ENCODE peak calls at places on chromosome 4, in ten cellular contexts. T is GM12891; F is ovary; G is effector memory CD4-positive, alpha-beta T cell; K is lower leg skin; P is CD8-positive, alpha-beta memory T cell; Y is stimulated activated CD8-positive, alpha-beta memory T cell treated with anti-CD3 and anti-CD28 coated beads, Interleukin-4, amount 100 ng/mL, for 24 hours; N is K562; J is GM12865; E is HT1080. U is an unnamed sample.

GRCh38 chr4:94221930-94222329 is 14.3 kb downstream of the SMARCAD1 start:
- DNase-seq in T (no peak), F (no peak), G (no peak), K (no peak), P (no peak), Y (no peak), N (no peak), J (no peak), E (no peak), U (no peak)

GRCh38 chr4:110195561-110196205 is 2.7 kb downstream of the ELOVL6 start:
- DNase-seq in T (no peak), F (no peak), G (no peak), K (peak), P (no peak), Y (no peak), N (peak), J (peak), E (no peak), U (no peak)

GRCh38 chr4:69617083-69617694 is 22.3 kb downstream of the UGT2A2 start:
- DNase-seq in T (no peak), F (no peak), G (no peak), K (no peak), P (no peak), Y (no peak), N (peak), J (peak), E (peak), U (peak)

GRCh38 chr4:137129471-137130244 is 402.6 kb downstream of the PCDH18 start:
- DNase-seq in T (no peak), F (no peak), G (no peak), K (no peak), P (no peak), Y (no peak), N (no peak), J (no peak), E (no peak), U (no peak)

GRCh38 chr4:73703320-73703719 is 37.0 kb upstream of the CXCL8 start:
- DNase-seq in T (no peak), F (no peak), G (no peak), K (no peak), P (no peak), Y (no peak), N (peak), J (no peak), E (no peak), U (no peak)

GRCh38 chr4:84499065-84499982 is at the start of gene NKX6-1:
- DNase-seq in T (no peak), F (peak), G (no peak), K (no peak), P (no peak), Y (no peak), N (no peak), J (no peak), E (peak), U (peak)

GRCh38 chr4:157280673-157281072 is 60.1 kb downstream of the GRIA2 start:
- DNase-seq in T (no peak), F (no peak), G (no peak), K (no peak), P (no peak), Y (no peak), N (no peak), J (no peak), E (peak), U (peak)

GRCh38 chr4:146453192-146453591 is 68.5 kb downstream of the SLC10A7 start:
- DNase-seq in T (no peak), F (no peak), G (no peak), K (no peak), P (no peak), Y (no peak), N (no peak), J (no peak), E (no peak), U (no peak)

GRCh38 chr4:138948918-138949317 is 66.7 kb upstream of the NOCT start:
- DNase-seq in T (no peak), F (no peak), G (no peak), K (no peak), P (no peak), Y (no peak), N (no peak), J (no peak), E (no peak), U (peak)

GRCh38 chr4:78732332-78733104 is 43.6 kb upstream of the BMP2K start:
- DNase-seq in T (no peak), F (no peak), G (no peak), K (no peak), P (no peak), Y (no peak), N (peak), J (no peak), E (no peak), U (no peak)

GRCh38 chr4:140641789-140642439 is 73.2 kb upstream of the UCP1 start:
- DNase-seq in T (no peak), F (peak), G (no peak), K (no peak), P (no peak), Y (no peak), N (no peak), J (no peak), E (no peak), U (no peak)

GRCh38 chr4:12555011-12555410 is 929.1 kb downstream of the RAB28 start:
- DNase-seq in T (no peak), F (no peak), G (no peak), K (no peak), P (no peak), Y (no peak), N (no peak), J (no peak), E (peak), U (peak)